ENCODE peak calls at places on chromosomes 2 and 18, in seven cellular contexts. One of them, this sample, is unnamed.

GRCh38 chr2:165594935-165595255 is 125.4 kb downstream of the CSRNP3 start:
- DNase-seq in fibroblast of lung: no peak
- DNase-seq in fibroblast of pulmonary artery: no peak
- DNase-seq in B cell: peak
- DNase-seq in endothelial cell: no peak
- DNase-seq in choroid plexus epithelial cell: no peak
- DNase-seq in ovary: no peak
- DNase-seq in this sample: no peak

GRCh38 chr2:237923507-237924163 is 43.2 kb upstream of the UBE2F start:
- DNase-seq in fibroblast of lung: peak
- DNase-seq in fibroblast of pulmonary artery: peak
- DNase-seq in B cell: peak
- DNase-seq in endothelial cell: peak
- DNase-seq in choroid plexus epithelial cell: peak
- DNase-seq in ovary: peak
- DNase-seq in this sample: peak

GRCh38 chr2:31764169-31764568 is 183.4 kb upstream of the SRD5A2 start:
- DNase-seq in fibroblast of lung: no peak
- DNase-seq in fibroblast of pulmonary artery: no peak
- DNase-seq in B cell: no peak
- DNase-seq in endothelial cell: no peak
- DNase-seq in choroid plexus epithelial cell: no peak
- DNase-seq in ovary: no peak
- DNase-seq in this sample: no peak

GRCh38 chr18:43870626-43871025 is 593.3 kb upstream of the SYT4 start:
- DNase-seq in fibroblast of lung: peak
- DNase-seq in fibroblast of pulmonary artery: peak
- DNase-seq in B cell: no peak
- DNase-seq in endothelial cell: no peak
- DNase-seq in choroid plexus epithelial cell: peak
- DNase-seq in ovary: no peak
- DNase-seq in this sample: no peak

GRCh38 chr2:8263931-8264330 is 417.9 kb upstream of the ID2 start:
- DNase-seq in fibroblast of lung: no peak
- DNase-seq in fibroblast of pulmonary artery: no peak
- DNase-seq in B cell: no peak
- DNase-seq in endothelial cell: no peak
- DNase-seq in choroid plexus epithelial cell: no peak
- DNase-seq in ovary: no peak
- DNase-seq in this sample: no peak

GRCh38 chr2:107663632-107664031 is 163.1 kb upstream of the RGPD4 start:
- DNase-seq in fibroblast of lung: no peak
- DNase-seq in fibroblast of pulmonary artery: no peak
- DNase-seq in B cell: no peak
- DNase-seq in endothelial cell: no peak
- DNase-seq in choroid plexus epithelial cell: no peak
- DNase-seq in ovary: no peak
- DNase-seq in this sample: no peak

GRCh38 chr2:18047896-18048657 is 169.6 kb downstream of the KCNS3 start:
- DNase-seq in fibroblast of lung: peak
- DNase-seq in fibroblast of pulmonary artery: peak
- DNase-seq in B cell: no peak
- DNase-seq in endothelial cell: no peak
- DNase-seq in choroid plexus epithelial cell: peak
- DNase-seq in ovary: no peak
- DNase-seq in this sample: no peak

GRCh38 chr2:20080839-20081348 is 29.5 kb upstream of the LAPTM4A start:
- DNase-seq in fibroblast of lung: no peak
- DNase-seq in fibroblast of pulmonary artery: no peak
- DNase-seq in B cell: no peak
- DNase-seq in endothelial cell: no peak
- DNase-seq in choroid plexus epithelial cell: no peak
- DNase-seq in ovary: no peak
- DNase-seq in this sample: no peak

GRCh38 chr2:188787002-188787660 is 187.0 kb upstream of the COL3A1 start:
- DNase-seq in fibroblast of lung: peak
- DNase-seq in fibroblast of pulmonary artery: peak
- DNase-seq in B cell: no peak
- DNase-seq in endothelial cell: no peak
- DNase-seq in choroid plexus epithelial cell: peak
- DNase-seq in ovary: no peak
- DNase-seq in this sample: no peak

GRCh38 chr18:79477711-79478483 is 82.2 kb downstream of the NFATC1 start:
- DNase-seq in fibroblast of lung: no peak
- DNase-seq in fibroblast of pulmonary artery: no peak
- DNase-seq in B cell: no peak
- DNase-seq in endothelial cell: no peak
- DNase-seq in choroid plexus epithelial cell: no peak
- DNase-seq in ovary: peak
- DNase-seq in this sample: no peak

GRCh38 chr2:62038980-62039771 is 133.7 kb downstream of the COMMD1 start:
- DNase-seq in fibroblast of lung: peak
- DNase-seq in fibroblast of pulmonary artery: peak
- DNase-seq in B cell: peak
- DNase-seq in endothelial cell: no peak
- DNase-seq in choroid plexus epithelial cell: peak
- DNase-seq in ovary: no peak
- DNase-seq in this sample: no peak

GRCh38 chr2:18829331-18829902 is 240.0 kb upstream of the NT5C1B start:
- DNase-seq in fibroblast of lung: peak
- DNase-seq in fibroblast of pulmonary artery: peak
- DNase-seq in B cell: no peak
- DNase-seq in endothelial cell: no peak
- DNase-seq in choroid plexus epithelial cell: peak
- DNase-seq in ovary: no peak
- DNase-seq in this sample: peak

GRCh38 chr2:46873632-46874068 is 42.0 kb downstream of the MCFD2 start:
- DNase-seq in fibroblast of lung: peak
- DNase-seq in fibroblast of pulmonary artery: peak
- DNase-seq in B cell: no peak
- DNase-seq in endothelial cell: no peak
- DNase-seq in choroid plexus epithelial cell: peak
- DNase-seq in ovary: peak
- DNase-seq in this sample: peak

GRCh38 chr2:111704246-111704645 is 179.7 kb downstream of the ANAPC1 start:
- DNase-seq in fibroblast of lung: peak
- DNase-seq in fibroblast of pulmonary artery: peak
- DNase-seq in B cell: no peak
- DNase-seq in endothelial cell: no peak
- DNase-seq in choroid plexus epithelial cell: peak
- DNase-seq in ovary: no peak
- DNase-seq in this sample: no peak

GRCh38 chr18:34048423-34048822 is 176.3 kb downstream of the NOL4 start:
- DNase-seq in fibroblast of lung: no peak
- DNase-seq in fibroblast of pulmonary artery: no peak
- DNase-seq in B cell: no peak
- DNase-seq in endothelial cell: no peak
- DNase-seq in choroid plexus epithelial cell: no peak
- DNase-seq in ovary: no peak
- DNase-seq in this sample: no peak

GRCh38 chr2:233051241-233052149 is 8.6 kb upstream of the INPP5D start:
- DNase-seq in fibroblast of lung: peak
- DNase-seq in fibroblast of pulmonary artery: peak
- DNase-seq in B cell: no peak
- DNase-seq in endothelial cell: no peak
- DNase-seq in choroid plexus epithelial cell: peak
- DNase-seq in ovary: peak
- DNase-seq in this sample: no peak

GRCh38 chr2:88600038-88600465 is 27.2 kb downstream of the EIF2AK3 start:
- DNase-seq in fibroblast of lung: peak
- DNase-seq in fibroblast of pulmonary artery: peak
- DNase-seq in B cell: peak
- DNase-seq in endothelial cell: peak
- DNase-seq in choroid plexus epithelial cell: peak
- DNase-seq in ovary: peak
- DNase-seq in this sample: peak

GRCh38 chr18:9053814-9054213 is 48.7 kb upstream of the NDUFV2 start:
- DNase-seq in fibroblast of lung: no peak
- DNase-seq in fibroblast of pulmonary artery: no peak
- DNase-seq in B cell: no peak
- DNase-seq in endothelial cell: no peak
- DNase-seq in choroid plexus epithelial cell: no peak
- DNase-seq in ovary: no peak
- DNase-seq in this sample: no peak

GRCh38 chr18:9058426-9058825 is 44.1 kb upstream of the NDUFV2 start:
- DNase-seq in fibroblast of lung: no peak
- DNase-seq in fibroblast of pulmonary artery: peak
- DNase-seq in B cell: no peak
- DNase-seq in endothelial cell: no peak
- DNase-seq in choroid plexus epithelial cell: peak
- DNase-seq in ovary: no peak
- DNase-seq in this sample: no peak

GRCh38 chr18:9057646-9058045 is 44.9 kb upstream of the NDUFV2 start:
- DNase-seq in fibroblast of lung: no peak
- DNase-seq in fibroblast of pulmonary artery: no peak
- DNase-seq in B cell: no peak
- DNase-seq in endothelial cell: no peak
- DNase-seq in choroid plexus epithelial cell: no peak
- DNase-seq in ovary: no peak
- DNase-seq in this sample: no peak

GRCh38 chr18:9055626-9056025 is 46.9 kb upstream of the NDUFV2 start:
- DNase-seq in fibroblast of lung: no peak
- DNase-seq in fibroblast of pulmonary artery: peak
- DNase-seq in B cell: no peak
- DNase-seq in endothelial cell: no peak
- DNase-seq in choroid plexus epithelial cell: no peak
- DNase-seq in ovary: no peak
- DNase-seq in this sample: no peak

GRCh38 chr18:9055185-9055584 is 47.3 kb upstream of the NDUFV2 start:
- DNase-seq in fibroblast of lung: peak
- DNase-seq in fibroblast of pulmonary artery: peak
- DNase-seq in B cell: no peak
- DNase-seq in endothelial cell: no peak
- DNase-seq in choroid plexus epithelial cell: peak
- DNase-seq in ovary: no peak
- DNase-seq in this sample: no peak
- TF ChIP-seq CTCF in fibroblast of lung: no peak
- TF ChIP-seq CTCF in fibroblast of pulmonary artery: peak
- TF ChIP-seq CTCF in B cell: no peak
- TF ChIP-seq CTCF in endothelial cell: no peak
- TF ChIP-seq CTCF in choroid plexus epithelial cell: peak
- TF ChIP-seq CTCF in ovary: no peak
- TF ChIP-seq CTCF in this sample: peak

GRCh38 chr18:36769611-36770314 is 59.0 kb downstream of the TPGS2 start:
- DNase-seq in fibroblast of lung: no peak
- DNase-seq in fibroblast of pulmonary artery: no peak
- DNase-seq in B cell: no peak
- DNase-seq in endothelial cell: peak
- DNase-seq in choroid plexus epithelial cell: peak
- DNase-seq in ovary: no peak
- DNase-seq in this sample: peak
- TF ChIP-seq CTCF in fibroblast of lung: no peak
- TF ChIP-seq CTCF in fibroblast of pulmonary artery: peak
- TF ChIP-seq CTCF in B cell: no peak
- TF ChIP-seq CTCF in endothelial cell: peak
- TF ChIP-seq CTCF in choroid plexus epithelial cell: peak
- TF ChIP-seq CTCF in ovary: no peak
- TF ChIP-seq CTCF in this sample: no peak

GRCh38 chr2:158459161-158460003 is 2.6 kb downstream of the PKP4 start:
- DNase-seq in fibroblast of lung: no peak
- DNase-seq in fibroblast of pulmonary artery: peak
- DNase-seq in B cell: no peak
- DNase-seq in endothelial cell: no peak
- DNase-seq in choroid plexus epithelial cell: peak
- DNase-seq in ovary: no peak
- DNase-seq in this sample: no peak

GRCh38 chr2:158457826-158458616 is 1.3 kb downstream of the PKP4 start:
- DNase-seq in fibroblast of lung: peak
- DNase-seq in fibroblast of pulmonary artery: peak
- DNase-seq in B cell: peak
- DNase-seq in endothelial cell: peak
- DNase-seq in choroid plexus epithelial cell: peak
- DNase-seq in ovary: peak
- DNase-seq in this sample: peak

GRCh38 chr2:158463496-158464095 is 6.8 kb downstream of the PKP4 start:
- DNase-seq in fibroblast of lung: no peak
- DNase-seq in fibroblast of pulmonary artery: peak
- DNase-seq in B cell: no peak
- DNase-seq in endothelial cell: no peak
- DNase-seq in choroid plexus epithelial cell: no peak
- DNase-seq in ovary: no peak
- DNase-seq in this sample: no peak

GRCh38 chr2:158458617-158458920 is 1.8 kb downstream of the PKP4 start:
- DNase-seq in fibroblast of lung: no peak
- DNase-seq in fibroblast of pulmonary artery: peak
- DNase-seq in B cell: peak
- DNase-seq in endothelial cell: no peak
- DNase-seq in choroid plexus epithelial cell: peak
- DNase-seq in ovary: no peak
- DNase-seq in this sample: no peak

DNA sequence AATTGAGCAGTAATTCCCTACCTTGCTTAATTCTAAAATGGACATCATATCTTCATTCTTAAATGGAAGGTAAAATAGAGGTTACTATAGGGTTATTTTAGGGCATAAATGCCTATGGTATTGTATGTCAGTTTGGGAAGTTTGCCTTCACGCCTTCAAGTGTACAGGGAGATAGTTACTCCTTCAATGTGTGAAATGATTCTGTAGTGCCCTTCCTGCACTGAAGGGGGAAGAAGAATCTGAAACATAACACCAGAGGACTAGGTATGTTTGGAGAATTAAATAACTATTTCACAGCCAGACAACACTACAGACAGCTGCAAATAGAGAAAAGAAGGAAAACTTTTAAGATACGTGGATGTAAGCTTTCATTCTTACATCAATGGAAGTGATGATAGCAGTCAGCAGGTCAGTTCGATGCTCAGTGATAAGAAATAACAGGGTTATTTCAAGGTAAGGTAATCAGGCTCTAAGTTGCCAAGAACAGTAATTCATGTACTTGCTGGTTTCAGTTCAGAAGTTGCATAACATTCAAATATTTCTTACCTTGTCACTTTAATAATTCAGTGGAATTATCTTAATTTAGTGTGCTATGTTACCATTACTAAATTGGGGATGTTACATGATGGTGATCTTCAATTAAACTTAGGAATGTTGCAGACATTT is 4.0 kb downstream of the PKP4 start:
- DNase-seq in fibroblast of lung: no peak
- DNase-seq in fibroblast of pulmonary artery: no peak
- DNase-seq in B cell: no peak
- DNase-seq in endothelial cell: no peak
- DNase-seq in choroid plexus epithelial cell: peak
- DNase-seq in ovary: no peak
- DNase-seq in this sample: no peak
- TF ChIP-seq CTCF in fibroblast of lung: peak
- TF ChIP-seq CTCF in fibroblast of pulmonary artery: peak
- TF ChIP-seq CTCF in B cell: no peak
- TF ChIP-seq CTCF in endothelial cell: no peak
- TF ChIP-seq CTCF in choroid plexus epithelial cell: peak
- TF ChIP-seq CTCF in ovary: no peak
- TF ChIP-seq CTCF in this sample: no peak

DNA sequence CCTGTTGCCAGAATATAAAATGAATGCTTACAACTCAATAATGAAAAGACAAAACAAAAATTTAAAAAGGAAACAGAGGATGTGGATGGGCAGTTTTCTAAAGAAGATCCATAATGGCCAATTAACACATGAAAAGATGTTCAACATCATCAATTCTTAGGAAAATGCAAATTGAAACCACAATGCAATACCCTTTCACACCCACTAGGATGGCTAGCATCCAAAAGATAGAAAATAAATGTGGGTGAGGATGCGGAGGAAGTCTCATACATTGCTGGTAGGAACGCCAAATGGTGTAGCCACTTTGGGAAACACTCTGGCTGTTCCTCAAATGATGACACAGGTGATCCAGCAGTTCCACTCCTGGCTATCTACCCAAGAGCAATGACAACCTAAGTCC is 130.5 kb downstream of the TNS1 start:
- DNase-seq in fibroblast of lung: no peak
- DNase-seq in fibroblast of pulmonary artery: no peak
- DNase-seq in B cell: no peak
- DNase-seq in endothelial cell: no peak
- DNase-seq in choroid plexus epithelial cell: no peak
- DNase-seq in ovary: no peak
- DNase-seq in this sample: no peak
- TF ChIP-seq CTCF in fibroblast of lung: no peak
- TF ChIP-seq CTCF in fibroblast of pulmonary artery: peak
- TF ChIP-seq CTCF in B cell: no peak
- TF ChIP-seq CTCF in endothelial cell: peak
- TF ChIP-seq CTCF in choroid plexus epithelial cell: peak
- TF ChIP-seq CTCF in ovary: no peak
- TF ChIP-seq CTCF in this sample: no peak

This sample was measured in Caco-2.